ENCODE peak calls at places on chromosomes 13 and 19, in five cellular contexts. D is stomach, C is breast epithelium, M is transverse colon, W is endothelial cell of umbilical vein. H is an unnamed sample.
A peak's percentile ranks its signal among the peaks of the same experiment; 100 is the strongest.

GRCh38 chr19:18424890-18425514 is 5.8 kb downstream of the SSBP4 start:
- DNase-seq in C (no peak), D (no peak), M (no peak), W (no peak), H (peak; percentile 60)

GRCh38 chr13:57704031-57704430 is 72.5 kb downstream of the PCDH17 start:
- DNase-seq in C (no peak), D (no peak), M (no peak), W (no peak), H (no peak)

GRCh38 chr13:110617326-110618072 is 2.2 kb downstream of the NAXD start:
- DNase-seq in C (no peak), M (peak; percentile 59), W (peak; percentile 88), D (peak; percentile 85), H (peak; percentile 88)

GRCh38 chr13:75581874-75582640 is 32.5 kb downstream of the UCHL3 start:
- DNase-seq in C (no peak), D (no peak), W (no peak), M (no peak), H (no peak)

GRCh38 chr13:96984061-96984508 is 10.2 kb downstream of the OXGR1 start:
- DNase-seq in D (peak; percentile 78), M (peak; percentile 76), C (peak; percentile 57), W (peak; percentile 75), H (no peak)

GRCh38 chr19:12833418-12833746 is 997 bp downstream of the RTBDN start:
- DNase-seq in C (no peak), D (no peak), W (no peak), M (no peak), H (no peak)

GRCh38 chr19:13118424-13119193 is 545 bp downstream of the NACC1 start:
- DNase-seq in C (no peak), D (peak; percentile 52), M (no peak), W (no peak), H (peak; percentile 76)

GRCh38 chr13:45718063-45718462 is 15.9 kb downstream of the CBY2 start:
- DNase-seq in W (no peak), D (no peak), C (no peak), M (no peak), H (no peak)

GRCh38 chr13:21310220-21310619 is 133.8 kb downstream of the MRPL57 start:
- DNase-seq in D (no peak), M (no peak), C (no peak), W (no peak), H (no peak)

GRCh38 chr19:47778089-47778953 is at the start of gene SELENOW:
- DNase-seq in W (peak; percentile 78), M (peak; percentile 88), D (peak; percentile 83), C (peak; percentile 62), H (peak; percentile 88)

GRCh38 chr19:53057904-53058579 is 13.5 kb downstream of the ERVV-2 start:
- DNase-seq in D (no peak), W (no peak), C (no peak), M (no peak), H (no peak)

GRCh38 chr19:53055117-53055516 is 10.6 kb downstream of the ERVV-2 start:
- DNase-seq in W (no peak), D (no peak), M (no peak), C (no peak), H (no peak)
- H3K9me3 ChIP-seq in W (no peaks in the 10 kb centered on the region), D (peaks cover 58% of the 10 kb centered on the region), M (peaks cover 12% of the 10 kb centered on the region), C (peaks cover 39% of the 10 kb centered on the region), H (no peaks in the 10 kb centered on the region)

GRCh38 chr19:8389891-8390616 is at the start of gene RAB11B:
- DNase-seq in M (peak; percentile 100), W (peak; percentile 100), D (peak; percentile 100), C (peak; percentile 100), H (peak; percentile 100)

GRCh38 chr19:8392017-8392591 is 1.9 kb downstream of the RAB11B start:
- DNase-seq in C (no peak), D (peak; percentile 81), M (no peak), W (peak; percentile 63), H (peak; percentile 83)

GRCh38 chr19:8391274-8392016 is 1.3 kb downstream of the RAB11B start:
- DNase-seq in D (peak; percentile 54), C (no peak), M (no peak), W (no peak), H (peak; percentile 69)

GRCh38 chr19:8388612-8388958 is 1.6 kb upstream of the RAB11B start:
- DNase-seq in M (no peak), W (no peak), D (no peak), C (no peak), H (no peak)

GRCh38 chr19:8390617-8390981 is 439 bp downstream of the RAB11B start:
- DNase-seq in W (peak; percentile 96), M (peak; percentile 97), D (peak; percentile 98), C (peak; percentile 94), H (peak; percentile 98)
- TF ChIP-seq POLR2AphosphoS5 in W (no peak), M (no peak), D (no peak), C (no peak), H (no peak)

DNA sequence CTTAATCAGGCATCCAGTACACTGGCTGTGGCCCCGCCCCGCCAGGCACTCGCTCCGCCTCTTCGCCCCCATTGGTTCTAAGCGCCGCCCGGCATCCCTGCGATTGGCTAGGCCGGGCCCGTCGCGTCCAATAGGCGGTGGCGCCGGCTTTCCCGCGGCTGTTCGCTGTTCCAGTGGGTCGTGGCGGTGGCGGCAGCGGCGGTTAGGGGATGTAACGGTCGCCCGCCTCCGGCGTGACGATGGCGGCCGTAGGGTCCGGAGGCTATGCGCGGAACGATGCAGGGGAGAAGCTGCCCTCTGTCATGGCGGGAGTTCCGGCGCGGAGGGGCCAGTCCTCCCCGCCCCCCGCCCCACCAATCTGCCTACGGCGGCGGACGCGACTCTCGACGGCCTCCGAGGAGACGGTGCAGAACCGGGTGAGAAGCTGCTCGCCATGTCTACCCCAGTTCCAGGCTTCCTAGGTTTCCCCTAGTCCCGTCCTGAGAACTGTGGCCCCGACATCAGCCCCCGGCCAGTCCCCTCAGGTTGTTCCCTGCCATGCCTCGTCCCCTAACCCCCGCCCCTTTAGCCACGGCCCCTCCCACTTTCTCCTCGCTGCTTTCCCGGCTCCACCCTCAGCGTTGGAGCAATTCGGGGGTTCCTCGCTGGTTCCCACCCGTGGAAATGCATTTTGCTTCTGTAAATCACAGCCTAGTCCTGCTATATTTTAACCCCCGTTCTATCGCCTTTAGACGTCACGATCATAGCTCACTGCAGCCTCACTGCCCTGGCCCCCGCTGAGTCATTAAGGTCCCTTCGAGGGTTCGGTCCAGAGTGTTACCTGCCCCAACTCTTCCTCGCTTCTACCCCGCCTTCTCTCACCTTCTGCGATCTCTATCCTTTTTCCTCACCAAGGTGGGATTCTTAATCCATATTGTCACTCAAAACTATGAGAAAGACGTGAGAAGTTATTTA is at the start of gene WDR62:
- DNase-seq in D (peak; percentile 94), M (peak; percentile 94), W (no peak), C (peak; percentile 94), H (peak; percentile 97)
- TF ChIP-seq POLR2A in D (no peak), M (no peak), W (no peak), C (no peak), H (no peak)

GRCh38 chr19:9329999-9330398 is 6.0 kb downstream of the ZNF559 start:
- DNase-seq in C (no peak), D (no peak), W (no peak), M (no peak), H (no peak)
- H3K9me3 ChIP-seq in C (peaks cover 62% of the 10 kb centered on the region), D (peaks cover 77% of the 10 kb centered on the region), W (peaks cover 5% of the 10 kb centered on the region), M (peaks cover 76% of the 10 kb centered on the region), H (peaks cover 35% of the 10 kb centered on the region)

GRCh38 chr19:58511353-58512208 is at the start of gene SLC27A5:
- DNase-seq in M (peak; percentile 56), D (no peak), W (no peak), C (no peak), H (no peak)
- TF ChIP-seq POLR2AphosphoS5 in M (no peak), D (no peak), W (no peak), C (no peak), H (no peak)

H was measured in sigmoid colon.